ENCODE peak calls at places on chromosome 9, in eight cellular contexts. One of them, this sample, is unnamed.

GRCh38 chr9:132694144-132694543 is 23.9 kb downstream of the GTF3C4 start:
- DNase-seq in coronary artery: no peak
- DNase-seq in Calu3: no peak
- DNase-seq in ovary: no peak
- DNase-seq in fibroblast of villous mesenchyme: no peak
- DNase-seq in CD8-positive, alpha-beta T cell: peak
- DNase-seq in uterus: no peak
- DNase-seq in A673: no peak
- DNase-seq in this sample: peak

GRCh38 chr9:8571648-8572047 is 772.1 kb upstream of the DMAC1 start:
- DNase-seq in coronary artery: no peak
- DNase-seq in Calu3: no peak
- DNase-seq in ovary: no peak
- DNase-seq in fibroblast of villous mesenchyme: no peak
- DNase-seq in CD8-positive, alpha-beta T cell: no peak
- DNase-seq in uterus: no peak
- DNase-seq in A673: no peak
- DNase-seq in this sample: no peak

GRCh38 chr9:94869415-94869838 is 142.9 kb downstream of the AOPEP start:
- DNase-seq in coronary artery: no peak
- DNase-seq in Calu3: no peak
- DNase-seq in ovary: no peak
- DNase-seq in fibroblast of villous mesenchyme: peak
- DNase-seq in CD8-positive, alpha-beta T cell: no peak
- DNase-seq in uterus: no peak
- DNase-seq in A673: no peak
- DNase-seq in this sample: no peak

GRCh38 chr9:113187935-113188595 is 33.0 kb downstream of the FKBP15 start:
- DNase-seq in coronary artery: no peak
- DNase-seq in Calu3: peak
- DNase-seq in ovary: no peak
- DNase-seq in fibroblast of villous mesenchyme: peak
- DNase-seq in CD8-positive, alpha-beta T cell: no peak
- DNase-seq in uterus: no peak
- DNase-seq in A673: peak
- DNase-seq in this sample: peak

GRCh38 chr9:76092572-76092971 is 202.1 kb downstream of the PCSK5 start:
- DNase-seq in coronary artery: no peak
- DNase-seq in Calu3: no peak
- DNase-seq in ovary: no peak
- DNase-seq in fibroblast of villous mesenchyme: no peak
- DNase-seq in CD8-positive, alpha-beta T cell: no peak
- DNase-seq in uterus: no peak
- DNase-seq in A673: no peak
- DNase-seq in this sample: no peak

GRCh38 chr9:76756273-76756650 is 8.0 kb upstream of the PCA3 start:
- DNase-seq in coronary artery: no peak
- DNase-seq in Calu3: peak
- DNase-seq in ovary: no peak
- DNase-seq in fibroblast of villous mesenchyme: peak
- DNase-seq in CD8-positive, alpha-beta T cell: no peak
- DNase-seq in uterus: no peak
- DNase-seq in A673: peak
- DNase-seq in this sample: peak

GRCh38 chr9:129669141-129669718 is 3.8 kb downstream of the PRRX2 start:
- DNase-seq in coronary artery: no peak
- DNase-seq in Calu3: no peak
- DNase-seq in ovary: no peak
- DNase-seq in fibroblast of villous mesenchyme: no peak
- DNase-seq in CD8-positive, alpha-beta T cell: no peak
- DNase-seq in uterus: no peak
- DNase-seq in A673: no peak
- DNase-seq in this sample: no peak

GRCh38 chr9:113578877-113579269 is 115.3 kb downstream of the RGS3 start:
- DNase-seq in coronary artery: peak
- DNase-seq in Calu3: peak
- DNase-seq in ovary: no peak
- DNase-seq in fibroblast of villous mesenchyme: peak
- DNase-seq in CD8-positive, alpha-beta T cell: peak
- DNase-seq in uterus: no peak
- DNase-seq in A673: no peak
- DNase-seq in this sample: no peak

GRCh38 chr9:2666569-2666968 is 45.0 kb downstream of the VLDLR start:
- DNase-seq in coronary artery: no peak
- DNase-seq in Calu3: no peak
- DNase-seq in ovary: no peak
- DNase-seq in fibroblast of villous mesenchyme: no peak
- DNase-seq in CD8-positive, alpha-beta T cell: no peak
- DNase-seq in uterus: no peak
- DNase-seq in A673: no peak
- DNase-seq in this sample: no peak

GRCh38 chr9:2663886-2664674 is 42.5 kb downstream of the VLDLR start:
- DNase-seq in coronary artery: no peak
- DNase-seq in Calu3: no peak
- DNase-seq in ovary: no peak
- DNase-seq in fibroblast of villous mesenchyme: no peak
- DNase-seq in CD8-positive, alpha-beta T cell: no peak
- DNase-seq in uterus: no peak
- DNase-seq in A673: no peak
- DNase-seq in this sample: peak

GRCh38 chr9:2663486-2663885 is 41.9 kb downstream of the VLDLR start:
- DNase-seq in coronary artery: no peak
- DNase-seq in Calu3: no peak
- DNase-seq in ovary: no peak
- DNase-seq in fibroblast of villous mesenchyme: no peak
- DNase-seq in CD8-positive, alpha-beta T cell: no peak
- DNase-seq in uterus: no peak
- DNase-seq in A673: no peak
- DNase-seq in this sample: no peak

GRCh38 chr9:2664675-2665065 is 43.1 kb downstream of the VLDLR start:
- DNase-seq in coronary artery: no peak
- DNase-seq in Calu3: no peak
- DNase-seq in ovary: no peak
- DNase-seq in fibroblast of villous mesenchyme: no peak
- DNase-seq in CD8-positive, alpha-beta T cell: no peak
- DNase-seq in uterus: no peak
- DNase-seq in A673: no peak
- DNase-seq in this sample: no peak

GRCh38 chr9:2662496-2662895 is 40.9 kb downstream of the VLDLR start:
- DNase-seq in coronary artery: no peak
- DNase-seq in Calu3: peak
- DNase-seq in ovary: no peak
- DNase-seq in fibroblast of villous mesenchyme: peak
- DNase-seq in CD8-positive, alpha-beta T cell: no peak
- DNase-seq in uterus: no peak
- DNase-seq in A673: peak
- DNase-seq in this sample: no peak
- TF ChIP-seq CTCF in coronary artery: no peak
- TF ChIP-seq CTCF in Calu3: no peak
- TF ChIP-seq CTCF in ovary: no peak
- TF ChIP-seq CTCF in fibroblast of villous mesenchyme: peak
- TF ChIP-seq CTCF in CD8-positive, alpha-beta T cell: no peak
- TF ChIP-seq CTCF in uterus: no peak
- TF ChIP-seq CTCF in A673: peak
- TF ChIP-seq CTCF in this sample: no peak

GRCh38 chr9:121895836-121896544 is 197.1 kb downstream of the TTLL11 start:
- DNase-seq in coronary artery: no peak
- DNase-seq in Calu3: no peak
- DNase-seq in ovary: peak
- DNase-seq in fibroblast of villous mesenchyme: peak
- DNase-seq in CD8-positive, alpha-beta T cell: no peak
- DNase-seq in uterus: peak
- DNase-seq in A673: peak
- DNase-seq in this sample: no peak

GRCh38 chr9:121897140-121897539 is 196.0 kb downstream of the TTLL11 start:
- DNase-seq in coronary artery: peak
- DNase-seq in Calu3: no peak
- DNase-seq in ovary: no peak
- DNase-seq in fibroblast of villous mesenchyme: no peak
- DNase-seq in CD8-positive, alpha-beta T cell: no peak
- DNase-seq in uterus: no peak
- DNase-seq in A673: no peak
- DNase-seq in this sample: no peak

GRCh38 chr9:121896545-121896943 is 196.6 kb downstream of the TTLL11 start:
- DNase-seq in coronary artery: peak
- DNase-seq in Calu3: no peak
- DNase-seq in ovary: no peak
- DNase-seq in fibroblast of villous mesenchyme: no peak
- DNase-seq in CD8-positive, alpha-beta T cell: no peak
- DNase-seq in uterus: no peak
- DNase-seq in A673: no peak
- DNase-seq in this sample: no peak

GRCh38 chr9:121893787-121894186 is 199.3 kb downstream of the TTLL11 start:
- DNase-seq in coronary artery: peak
- DNase-seq in Calu3: no peak
- DNase-seq in ovary: no peak
- DNase-seq in fibroblast of villous mesenchyme: no peak
- DNase-seq in CD8-positive, alpha-beta T cell: no peak
- DNase-seq in uterus: no peak
- DNase-seq in A673: no peak
- DNase-seq in this sample: no peak

GRCh38 chr9:121895274-121895835 is 197.8 kb downstream of the TTLL11 start:
- DNase-seq in coronary artery: no peak
- DNase-seq in Calu3: no peak
- DNase-seq in ovary: no peak
- DNase-seq in fibroblast of villous mesenchyme: no peak
- DNase-seq in CD8-positive, alpha-beta T cell: no peak
- DNase-seq in uterus: no peak
- DNase-seq in A673: no peak
- DNase-seq in this sample: no peak
- TF ChIP-seq CTCF in coronary artery: no peak
- TF ChIP-seq CTCF in Calu3: no peak
- TF ChIP-seq CTCF in ovary: no peak
- TF ChIP-seq CTCF in fibroblast of villous mesenchyme: no peak
- TF ChIP-seq CTCF in CD8-positive, alpha-beta T cell: no peak
- TF ChIP-seq CTCF in uterus: no peak
- TF ChIP-seq CTCF in A673: no peak
- TF ChIP-seq CTCF in this sample: no peak

GRCh38 chr9:136741885-136742568 is 713 bp downstream of the LCN10 start:
- DNase-seq in coronary artery: no peak
- DNase-seq in Calu3: no peak
- DNase-seq in ovary: no peak
- DNase-seq in fibroblast of villous mesenchyme: no peak
- DNase-seq in CD8-positive, alpha-beta T cell: peak
- DNase-seq in uterus: no peak
- DNase-seq in A673: no peak
- DNase-seq in this sample: no peak

GRCh38 chr9:136740971-136741884 is 1.5 kb downstream of the LCN10 start:
- DNase-seq in coronary artery: no peak
- DNase-seq in Calu3: no peak
- DNase-seq in ovary: no peak
- DNase-seq in fibroblast of villous mesenchyme: peak
- DNase-seq in CD8-positive, alpha-beta T cell: no peak
- DNase-seq in uterus: no peak
- DNase-seq in A673: no peak
- DNase-seq in this sample: no peak

GRCh38 chr9:136744747-136745146 is 2.0 kb upstream of the LCN10 start:
- DNase-seq in coronary artery: no peak
- DNase-seq in Calu3: no peak
- DNase-seq in ovary: no peak
- DNase-seq in fibroblast of villous mesenchyme: no peak
- DNase-seq in CD8-positive, alpha-beta T cell: no peak
- DNase-seq in uterus: no peak
- DNase-seq in A673: no peak
- DNase-seq in this sample: no peak

GRCh38 chr9:136743639-136744211 is 985 bp upstream of the LCN10 start:
- DNase-seq in coronary artery: no peak
- DNase-seq in Calu3: no peak
- DNase-seq in ovary: no peak
- DNase-seq in fibroblast of villous mesenchyme: no peak
- DNase-seq in CD8-positive, alpha-beta T cell: no peak
- DNase-seq in uterus: no peak
- DNase-seq in A673: no peak
- DNase-seq in this sample: no peak

DNA sequence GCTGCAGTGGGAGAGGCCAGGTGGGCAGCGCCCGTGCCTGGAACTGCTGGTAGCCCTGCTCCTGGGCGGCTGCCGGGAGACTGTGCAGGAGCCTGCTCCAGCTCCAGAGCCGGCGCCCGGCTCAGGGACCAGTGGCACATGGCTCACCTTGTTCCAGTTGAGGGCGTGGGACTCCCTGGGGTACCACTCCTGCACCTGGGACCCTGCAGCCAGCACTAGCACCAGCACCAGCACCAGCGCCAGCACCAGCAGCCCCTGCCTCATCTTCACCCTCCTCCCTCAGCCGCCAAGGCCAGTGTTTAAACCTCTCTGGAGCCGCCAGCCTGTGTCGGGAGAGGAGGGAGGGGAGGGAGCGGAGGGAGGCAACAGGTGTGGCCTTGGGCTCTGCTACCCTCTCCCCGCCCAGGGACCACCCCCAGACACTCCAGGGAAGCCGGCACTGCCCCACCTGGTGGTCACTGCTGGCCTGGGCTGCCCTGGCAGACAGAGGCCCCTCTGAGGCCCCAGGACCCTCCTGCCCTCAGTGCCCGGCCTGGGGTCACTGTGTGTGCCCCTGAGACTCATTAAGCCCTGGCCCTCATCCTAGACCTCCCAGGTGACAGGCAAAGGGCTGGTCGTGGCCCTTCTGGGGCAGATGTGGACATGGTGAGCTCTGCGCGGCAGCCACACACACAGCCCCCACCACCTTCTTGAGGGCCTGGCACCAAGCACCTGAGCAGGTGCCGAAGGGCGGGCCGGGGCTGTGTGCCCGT is at the start of gene LCN10:
- DNase-seq in coronary artery: no peak
- DNase-seq in Calu3: peak
- DNase-seq in ovary: no peak
- DNase-seq in fibroblast of villous mesenchyme: no peak
- DNase-seq in CD8-positive, alpha-beta T cell: no peak
- DNase-seq in uterus: no peak
- DNase-seq in A673: no peak
- DNase-seq in this sample: no peak
- TF ChIP-seq CTCF in coronary artery: no peak
- TF ChIP-seq CTCF in Calu3: peak
- TF ChIP-seq CTCF in ovary: no peak
- TF ChIP-seq CTCF in fibroblast of villous mesenchyme: peak
- TF ChIP-seq CTCF in CD8-positive, alpha-beta T cell: no peak
- TF ChIP-seq CTCF in uterus: no peak
- TF ChIP-seq CTCF in A673: no peak
- TF ChIP-seq CTCF in this sample: no peak

DNA sequence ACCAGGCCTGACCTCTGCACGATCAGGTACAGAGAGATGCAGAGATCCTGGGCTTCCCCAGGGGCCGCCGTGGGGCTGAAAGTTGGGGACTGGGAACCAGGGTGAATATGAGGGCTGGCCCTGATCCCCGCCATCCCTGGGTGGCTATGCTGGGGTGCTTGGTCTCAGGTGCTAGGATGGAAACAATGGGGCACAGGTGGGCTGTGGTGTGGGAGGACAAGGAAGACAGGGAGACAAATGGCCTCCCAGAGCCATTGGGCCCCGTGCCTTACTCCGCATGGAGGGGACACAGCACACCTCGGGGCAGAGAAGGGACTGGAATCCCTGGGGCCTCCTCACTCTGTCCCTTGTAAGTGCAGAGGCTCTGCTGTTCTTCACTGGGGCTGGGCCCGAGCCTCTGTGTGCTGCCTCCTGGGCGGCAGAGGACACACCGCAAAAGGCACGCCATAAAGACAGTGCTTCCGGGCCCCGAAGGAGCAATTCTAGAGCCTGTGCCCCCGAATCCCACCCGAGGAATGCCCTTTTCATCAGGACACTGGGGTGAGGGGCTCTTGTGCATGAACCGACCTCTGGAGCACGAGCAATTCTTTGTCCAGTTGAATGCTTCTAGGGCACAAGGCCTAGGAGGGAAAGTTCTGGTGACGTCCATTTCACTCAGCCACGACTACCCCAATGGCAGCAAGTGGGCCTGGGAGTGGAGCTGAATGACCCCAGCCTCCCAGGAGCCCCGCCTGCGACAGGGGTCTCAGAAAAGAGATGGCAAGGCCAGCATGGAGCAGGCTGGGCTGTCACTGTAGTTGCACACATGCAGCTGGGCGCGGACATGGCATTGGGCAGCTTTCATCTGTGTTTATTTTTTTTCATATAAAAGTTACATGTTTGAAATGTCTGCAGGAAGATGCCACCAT is 30.9 kb downstream of the PRRT1B start:
- DNase-seq in coronary artery: no peak
- DNase-seq in Calu3: no peak
- DNase-seq in ovary: no peak
- DNase-seq in fibroblast of villous mesenchyme: no peak
- DNase-seq in CD8-positive, alpha-beta T cell: no peak
- DNase-seq in uterus: no peak
- DNase-seq in A673: no peak
- DNase-seq in this sample: no peak
- TF ChIP-seq CTCF in coronary artery: no peak
- TF ChIP-seq CTCF in Calu3: no peak
- TF ChIP-seq CTCF in ovary: no peak
- TF ChIP-seq CTCF in fibroblast of villous mesenchyme: no peak
- TF ChIP-seq CTCF in CD8-positive, alpha-beta T cell: no peak
- TF ChIP-seq CTCF in uterus: no peak
- TF ChIP-seq CTCF in A673: no peak
- TF ChIP-seq CTCF in this sample: no peak

This sample was measured in HL-60.